ENCODE peak calls at places on chromosomes 12 and 14, in five cellular contexts. E, V, T, O and Q are unnamed samples.

GRCh38 chr12:83473408-83474095 is 786.8 kb downstream of the TMTC2 start:
- DNase-seq in E (no peak), V (no peak), T (no peak), O (no peak), Q (no peak)

GRCh38 chr12:30753761-30754382 is 879 bp downstream of the CAPRIN2 start:
- DNase-seq in E (no peak), V (no peak), T (no peak), O (peak; percentile 32), Q (no peak)

GRCh38 chr12:93823616-93824410 is 146.6 kb downstream of the CRADD start:
- DNase-seq in E (no peak), V (no peak), T (no peak), O (no peak), Q (no peak)

GRCh38 chr14:90513151-90514014 is 116.6 kb downstream of the CALM1 start:
- DNase-seq in E (no peak), V (peak; percentile 75), T (no peak), O (peak; percentile 12), Q (peak; percentile 60)

GRCh38 chr14:33657478-33657877 is 293.4 kb downstream of the EGLN3 start:
- DNase-seq in E (no peak), V (no peak), T (no peak), O (peak; percentile 4), Q (no peak)

GRCh38 chr14:37036669-37037341 is 135.6 kb downstream of the SLC25A21 start:
- DNase-seq in E (no peak), V (no peak), T (no peak), O (peak; percentile 41), Q (no peak)

GRCh38 chr12:52584156-52584682 is 10.6 kb upstream of the KRT74 start:
- DNase-seq in E (no peak), V (peak; percentile 31), T (no peak), O (no peak), Q (no peak)

GRCh38 chr12:125149160-125150108 is 84.2 kb downstream of the AACS start:
- DNase-seq in E (no peak), V (no peak), T (no peak), O (no peak), Q (no peak)

GRCh38 chr12:109488051-109488665 is 10.7 kb downstream of the UBE3B start:
- DNase-seq in E (no peak), V (no peak), T (no peak), O (peak; percentile 34), Q (no peak)

DNA sequence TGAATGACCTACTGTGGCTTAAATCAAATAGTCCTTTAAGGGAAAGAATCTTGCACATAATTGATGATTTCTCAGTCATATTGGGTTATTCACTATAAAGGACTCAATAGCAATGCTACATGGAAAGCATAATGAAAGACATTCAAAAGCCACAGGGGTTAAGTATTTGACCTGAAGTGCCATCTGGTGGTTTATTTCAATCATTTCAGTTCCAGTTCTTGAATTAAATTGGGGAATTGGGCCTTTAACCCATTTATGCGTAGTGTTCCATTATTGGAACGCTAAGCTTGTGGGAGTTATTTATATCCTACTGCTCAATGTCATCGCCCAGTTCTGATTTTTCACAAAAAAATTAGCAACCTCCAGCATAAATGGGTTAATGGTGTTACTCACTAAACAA is 41.3 kb upstream of the C12orf71 start:
- DNase-seq in E (no peak), V (no peak), T (no peak), O (no peak), Q (no peak)
- TF ChIP-seq CTCF in E (peak; percentile 9), V (peak; percentile 75), T (no peak), O (no peak), Q (peak; percentile 56)

GRCh38 chr12:59093090-59093489 is 172.8 kb upstream of the LRIG3 start:
- DNase-seq in E (no peak), V (no peak), T (no peak), O (peak; percentile 80), Q (no peak)

GRCh38 chr12:59100585-59100984 is 180.3 kb upstream of the LRIG3 start:
- DNase-seq in E (no peak), V (no peak), T (no peak), O (no peak), Q (no peak)

GRCh38 chr12:59097876-59098275 is 177.6 kb upstream of the LRIG3 start:
- DNase-seq in E (no peak), V (no peak), T (no peak), O (no peak), Q (no peak)

DNA sequence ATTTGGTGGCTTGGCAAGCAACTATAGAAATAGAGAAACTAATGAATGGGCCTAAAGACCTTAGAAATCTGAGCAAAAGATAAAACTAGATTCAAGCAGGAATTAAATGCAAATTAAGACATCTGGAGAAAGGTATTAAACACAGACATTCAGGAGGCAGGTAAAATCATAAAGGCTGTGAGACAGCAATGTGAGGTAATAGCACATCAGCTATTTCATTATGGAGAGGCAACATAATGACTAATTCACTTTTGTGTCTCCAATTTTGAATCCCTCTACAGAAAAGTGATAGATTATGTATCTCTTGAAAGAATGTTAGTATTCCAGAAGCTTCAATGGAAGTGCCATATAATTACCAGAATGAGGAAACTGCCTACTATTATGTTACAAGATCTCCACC is 175.9 kb upstream of the LRIG3 start:
- DNase-seq in E (no peak), V (no peak), T (no peak), O (no peak), Q (no peak)
- TF ChIP-seq CTCF in E (no peak), V (no peak), T (no peak), O (no peak), Q (no peak)

DNA sequence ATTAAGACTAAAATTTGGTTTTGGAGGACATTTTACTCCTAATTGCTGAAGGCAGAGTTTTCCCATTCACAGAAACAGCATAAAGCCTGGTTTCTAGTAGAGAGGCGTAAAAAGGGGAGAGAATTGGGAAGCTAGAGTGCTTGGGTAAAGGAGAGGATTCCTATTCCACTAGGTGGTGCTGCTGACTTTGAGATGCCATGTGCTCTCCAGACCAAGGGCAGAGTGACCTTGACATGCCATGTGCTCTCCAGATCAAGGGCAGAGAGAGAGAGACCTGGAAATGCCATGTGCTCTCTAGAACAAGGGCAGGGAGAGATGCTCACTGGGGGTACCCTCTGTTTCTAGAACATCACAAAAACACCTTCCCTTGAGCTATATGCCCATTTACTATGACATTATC is 176.2 kb upstream of the PDZRN4 start:
- DNase-seq in E (no peak), V (peak; percentile 53), T (no peak), O (no peak), Q (no peak)
- TF ChIP-seq CTCF in E (no peak), V (peak; percentile 44), T (no peak), O (peak; percentile 9), Q (no peak)

GRCh38 chr12:7361271-7361670 is 57.4 kb downstream of the ACSM4 start:
- DNase-seq in E (no peak), V (no peak), T (no peak), O (no peak), Q (no peak)

DNA sequence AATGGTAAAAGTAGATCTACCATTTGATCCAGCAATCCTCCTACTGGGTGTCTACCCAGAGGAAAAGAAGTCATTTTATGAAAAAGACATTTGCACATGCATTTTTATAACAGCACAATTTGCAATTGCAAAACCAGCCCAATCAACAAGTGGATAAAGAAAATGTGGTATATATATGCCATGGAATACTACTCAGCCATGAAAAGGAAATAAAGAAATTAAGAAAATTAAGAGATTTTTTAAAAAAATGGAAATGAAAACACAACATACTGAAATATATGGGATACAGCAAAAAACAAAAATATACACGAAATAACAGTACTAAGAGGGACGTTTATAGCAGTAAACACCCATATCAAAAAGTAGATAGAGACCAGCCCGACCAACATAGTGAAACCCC is 58.9 kb downstream of the ACSM4 start:
- DNase-seq in E (no peak), V (no peak), T (no peak), O (no peak), Q (no peak)
- TF ChIP-seq CTCF in E (no peak), V (no peak), T (no peak), O (no peak), Q (no peak)

DNA sequence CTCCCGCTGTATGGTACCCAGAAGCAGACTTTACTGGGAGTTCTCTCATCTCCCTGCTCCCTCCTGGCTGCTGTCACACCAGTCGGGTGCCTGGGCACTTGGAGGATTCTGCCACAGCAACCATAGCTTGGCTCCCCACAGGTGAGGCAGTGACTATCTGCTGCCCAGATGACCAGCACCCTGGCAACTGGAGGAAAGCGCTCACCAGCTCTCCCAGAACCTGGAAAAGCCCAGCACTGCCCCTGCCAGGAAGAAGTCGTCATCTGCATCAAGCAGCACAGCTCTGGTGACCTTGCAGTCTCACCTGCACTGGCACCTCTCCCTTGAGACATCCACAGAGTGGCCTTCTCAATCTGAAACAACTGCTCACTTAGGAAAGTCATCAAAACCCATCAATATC is 31.9 kb upstream of the TC2N start:
- DNase-seq in E (no peak), V (no peak), T (no peak), O (no peak), Q (no peak)
- TF ChIP-seq CTCF in E (no peak), V (peak; percentile 47), T (no peak), O (no peak), Q (no peak)

DNA sequence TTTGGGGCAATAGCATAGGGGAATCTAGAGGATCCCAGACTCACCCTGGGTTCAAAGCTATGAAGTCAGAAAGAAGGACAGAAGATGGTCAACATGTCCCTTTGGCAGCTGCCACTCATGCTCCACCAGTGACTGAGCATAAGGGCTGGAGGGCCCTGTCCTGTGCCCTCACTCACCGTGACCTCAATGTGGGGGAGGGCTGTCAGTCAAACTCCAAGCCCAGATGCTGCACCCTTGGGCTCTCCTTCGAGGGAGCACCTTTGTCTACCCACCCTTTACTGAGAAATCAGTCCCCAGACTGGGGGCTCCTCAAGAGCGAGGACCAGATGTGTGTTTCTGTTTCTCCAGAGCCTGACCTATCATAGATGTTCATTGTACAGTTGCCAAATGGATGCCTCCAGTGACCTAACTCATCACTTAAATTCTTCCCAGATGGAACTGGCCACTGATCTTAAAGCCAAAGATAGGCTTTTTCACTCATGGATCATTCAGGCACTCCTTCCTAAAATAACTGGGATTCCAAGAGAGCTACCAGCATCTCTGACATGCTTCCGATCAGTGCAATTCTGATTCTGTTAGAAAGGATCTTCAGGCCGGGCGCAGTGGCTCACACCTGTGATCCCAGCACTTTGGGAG is 27.2 kb upstream of the VSX2 start:
- DNase-seq in E (no peak), V (no peak), T (no peak), O (no peak), Q (no peak)
- TF ChIP-seq CTCF in E (no peak), V (no peak), T (no peak), O (no peak), Q (no peak)

GRCh38 chr14:22221508-22221907 is 367.5 kb downstream of the DAD1 start:
- DNase-seq in E (no peak), V (no peak), T (no peak), O (peak; percentile 49), Q (no peak)
- TF ChIP-seq CTCF in E (no peak), V (peak; percentile 69), T (peak; percentile 14), O (peak; percentile 58), Q (peak; percentile 49)

DNA sequence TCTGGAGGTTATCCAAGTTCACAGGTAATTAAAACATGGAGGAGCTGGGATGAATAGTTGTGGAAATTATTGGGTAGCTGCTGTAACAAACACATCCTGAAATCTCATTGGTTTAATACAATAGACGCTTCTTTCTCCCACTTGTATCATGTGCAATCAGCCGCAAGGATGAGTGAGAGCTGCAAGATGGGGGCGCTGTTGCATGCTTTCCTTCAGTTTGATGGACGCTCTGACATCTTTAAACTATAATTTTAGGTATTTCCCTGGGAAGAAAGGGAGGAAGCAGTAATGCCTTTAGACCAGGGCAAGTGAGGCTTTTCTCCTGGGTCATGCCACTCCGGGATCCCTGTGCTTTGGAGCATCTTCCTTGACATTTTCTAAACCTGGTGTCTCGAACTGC is 178.7 kb downstream of the PAWR start:
- DNase-seq in E (no peak), V (peak; percentile 89), T (no peak), O (no peak), Q (no peak)
- TF ChIP-seq CTCF in E (no peak), V (peak; percentile 83), T (no peak), O (peak; percentile 4), Q (peak; percentile 21)

GRCh38 chr14:51828017-51828797 is 32.2 kb upstream of the GNG2 start:
- DNase-seq in E (no peak), V (peak; percentile 79), T (no peak), O (peak; percentile 62), Q (no peak)
- TF ChIP-seq CTCF in E (no peak), V (peak; percentile 33), T (no peak), O (no peak), Q (no peak)